ENCODE peak calls at places on chromosomes 5 and 9, in ten cellular contexts. Y is stimulated activated CD4-positive, alpha-beta T cell treated with anti-CD3 and anti-CD28 coated beads, Interleukin-1b, Interleukin-23, amount 100 ng/mL, for 1 hour; U is lung microvascular endothelial cell; E is CD4-positive, CD25-positive, alpha-beta regulatory T cell; F is activated CD4-positive, alpha-beta T cell treated with anti-CD3 and anti-CD28 coated beads, Interleukin-2, amount 50 U/mL, for 48 hours; H is HS-27A; O is NCI-H69; G is GM23248; L is kidney; S is stimulated activated CD8-positive, alpha-beta memory T cell treated with anti-CD3 and anti-CD28 coated beads, Interleukin-7, amount 100 ng/mL, for 4 hours. N is an unnamed sample.
A peak's percentile ranks its signal among the peaks of the same experiment; 100 is the strongest.

GRCh38 chr5:117376748-117377147 is 802.1 kb upstream of the SEMA6A start:
- DNase-seq in U (no peak), H (no peak), Y (no peak), S (no peak), G (no peak), F (no peak), E (no peak), O (peak; percentile 10), L (no peak), N (no peak)

GRCh38 chr5:19920761-19921160 is 67.2 kb downstream of the CDH18 start:
- DNase-seq in U (no peak), Y (no peak), O (no peak), G (peak; percentile 12), E (no peak), H (no peak), F (no peak), L (no peak), S (no peak), N (no peak)

GRCh38 chr5:178590141-178590923 is at the start of gene COL23A1:
- DNase-seq in G (peak; percentile 65), O (peak; percentile 68), H (no peak), U (peak; percentile 75), L (peak; percentile 83), Y (no peak), F (peak; percentile 47), S (peak; percentile 47), E (peak; percentile 9), N (peak; percentile 55)

GRCh38 chr5:171628344-171628743 is 157.3 kb upstream of the SMIM23 start:
- DNase-seq in E (no peak), H (no peak), O (no peak), L (no peak), F (no peak), U (no peak), S (no peak), Y (no peak), G (peak; percentile 38), N (no peak)

GRCh38 chr5:68265347-68265746 is 49.8 kb downstream of the PIK3R1 start:
- DNase-seq in E (no peak), L (no peak), H (no peak), G (no peak), S (no peak), F (no peak), Y (no peak), U (no peak), O (peak; percentile 51), N (no peak)

GRCh38 chr9:4955836-4956235 is 29.2 kb upstream of the JAK2 start:
- DNase-seq in S (no peak), H (peak; percentile 43), Y (no peak), U (no peak), F (no peak), O (no peak), E (no peak), L (no peak), G (peak; percentile 37), N (no peak)

GRCh38 chr5:41193462-41194166 is 19.7 kb downstream of the C6 start:
- DNase-seq in E (no peak), Y (no peak), H (peak; percentile 43), L (peak; percentile 98), S (no peak), G (peak; percentile 10), O (peak; percentile 94), U (peak; percentile 60), F (no peak), N (peak; percentile 7)

GRCh38 chr5:137304227-137304874 is 194.8 kb downstream of the SPOCK1 start:
- DNase-seq in S (no peak), L (no peak), O (peak; percentile 98), G (no peak), F (no peak), E (no peak), U (peak; percentile 57), H (no peak), Y (no peak), N (peak; percentile 75)

GRCh38 chr9:6931913-6932312 is 174.1 kb downstream of the KDM4C start:
- DNase-seq in S (no peak), E (no peak), G (peak; percentile 83), O (no peak), H (no peak), U (peak; percentile 75), F (peak; percentile 43), L (no peak), Y (no peak), N (no peak)

GRCh38 chr5:169435506-169436230 is 134.7 kb upstream of the SLIT3 start:
- DNase-seq in L (no peak), Y (no peak), H (no peak), S (no peak), E (no peak), O (no peak), U (no peak), G (peak; percentile 65), F (no peak), N (no peak)

GRCh38 chr5:174563899-174564298 is 160.5 kb upstream of the MSX2 start:
- DNase-seq in E (no peak), H (no peak), U (no peak), G (no peak), F (no peak), Y (no peak), L (no peak), S (no peak), O (no peak), N (no peak)

GRCh38 chr9:2085719-2086515 is 70.8 kb downstream of the SMARCA2 start:
- DNase-seq in H (no peak), U (peak; percentile 84), L (no peak), E (no peak), S (no peak), O (no peak), Y (no peak), G (peak; percentile 53), F (no peak), N (peak; percentile 84)

GRCh38 chr5:129904667-129905466 is 602 bp downstream of the CHSY3 start:
- DNase-seq in E (no peak), H (no peak), G (peak; percentile 59), U (peak; percentile 44), Y (no peak), O (peak; percentile 17), S (no peak), F (no peak), L (peak; percentile 80), N (no peak)

GRCh38 chr5:139658928-139659667 is 10.9 kb downstream of the CXXC5 start:
- DNase-seq in S (no peak), Y (no peak), H (no peak), F (no peak), E (no peak), G (peak; percentile 91), U (peak; percentile 35), L (peak; percentile 91), O (peak; percentile 80), N (peak; percentile 48)

GRCh38 chr9:105375323-105375722 is 72.5 kb upstream of the FSD1L start:
- DNase-seq in G (no peak), H (no peak), L (no peak), S (no peak), Y (no peak), O (no peak), U (no peak), F (no peak), E (no peak), N (no peak)

GRCh38 chr9:82682431-82682830 is 380.5 kb downstream of the RASEF start:
- DNase-seq in G (no peak), E (no peak), L (no peak), F (no peak), H (no peak), O (peak; percentile 39), U (no peak), S (no peak), Y (no peak), N (no peak)